ENCODE peak calls at places on chromosomes 5 and 9, in ten cellular contexts. One of them, this sample, is unnamed.

GRCh38 chr5:135242021-135242480 is 157.0 kb downstream of the MACROH2A1 start:
- DNase-seq in upper lobe of right lung: peak
- DNase-seq in NCI-H187: no peak
- DNase-seq in naive thymus-derived CD4-positive, alpha-beta T cell: no peak
- DNase-seq in epithelial cell of esophagus: peak
- DNase-seq in stimulated activated CD4-positive, alpha-beta T cell treated with anti-CD3 and anti-CD28 coated beads, Interleukin-1b, Interleukin-23, amount 100 ng/mL, for 1 hour: no peak
- DNase-seq in effector CD4-positive, alpha-beta T cell: no peak
- DNase-seq in B cell: peak
- DNase-seq in hippocampal formation: no peak
- DNase-seq in AG08395: peak
- DNase-seq in this sample: no peak

GRCh38 chr9:4904322-4905134 is 80.5 kb upstream of the JAK2 start:
- DNase-seq in AG08395: peak
- DNase-seq in upper lobe of right lung: no peak
- DNase-seq in effector CD4-positive, alpha-beta T cell: no peak
- DNase-seq in B cell: no peak
- DNase-seq in naive thymus-derived CD4-positive, alpha-beta T cell: no peak
- DNase-seq in hippocampal formation: no peak
- DNase-seq in NCI-H187: no peak
- DNase-seq in epithelial cell of esophagus: peak
- DNase-seq in stimulated activated CD4-positive, alpha-beta T cell treated with anti-CD3 and anti-CD28 coated beads, Interleukin-1b, Interleukin-23, amount 100 ng/mL, for 1 hour: no peak
- DNase-seq in this sample: no peak

GRCh38 chr5:172975289-172975688 is 8.3 kb upstream of the ATP6V0E1 start:
- DNase-seq in stimulated activated CD4-positive, alpha-beta T cell treated with anti-CD3 and anti-CD28 coated beads, Interleukin-1b, Interleukin-23, amount 100 ng/mL, for 1 hour: no peak
- DNase-seq in epithelial cell of esophagus: no peak
- DNase-seq in upper lobe of right lung: no peak
- DNase-seq in AG08395: no peak
- DNase-seq in B cell: no peak
- DNase-seq in naive thymus-derived CD4-positive, alpha-beta T cell: no peak
- DNase-seq in effector CD4-positive, alpha-beta T cell: no peak
- DNase-seq in hippocampal formation: no peak
- DNase-seq in NCI-H187: no peak
- DNase-seq in this sample: no peak

GRCh38 chr9:28805197-28805596 is 1231.9 kb upstream of the C9orf72 start:
- DNase-seq in hippocampal formation: no peak
- DNase-seq in effector CD4-positive, alpha-beta T cell: no peak
- DNase-seq in AG08395: no peak
- DNase-seq in upper lobe of right lung: no peak
- DNase-seq in epithelial cell of esophagus: no peak
- DNase-seq in NCI-H187: no peak
- DNase-seq in naive thymus-derived CD4-positive, alpha-beta T cell: no peak
- DNase-seq in B cell: no peak
- DNase-seq in stimulated activated CD4-positive, alpha-beta T cell treated with anti-CD3 and anti-CD28 coated beads, Interleukin-1b, Interleukin-23, amount 100 ng/mL, for 1 hour: no peak
- DNase-seq in this sample: no peak

GRCh38 chr5:135308752-135309151 is 90.3 kb downstream of the MACROH2A1 start:
- DNase-seq in effector CD4-positive, alpha-beta T cell: no peak
- DNase-seq in hippocampal formation: no peak
- DNase-seq in epithelial cell of esophagus: no peak
- DNase-seq in B cell: no peak
- DNase-seq in upper lobe of right lung: no peak
- DNase-seq in stimulated activated CD4-positive, alpha-beta T cell treated with anti-CD3 and anti-CD28 coated beads, Interleukin-1b, Interleukin-23, amount 100 ng/mL, for 1 hour: no peak
- DNase-seq in naive thymus-derived CD4-positive, alpha-beta T cell: no peak
- DNase-seq in NCI-H187: no peak
- DNase-seq in AG08395: peak
- DNase-seq in this sample: no peak

GRCh38 chr9:93224591-93224990 is 40.7 kb downstream of the WNK2 start:
- DNase-seq in NCI-H187: no peak
- DNase-seq in stimulated activated CD4-positive, alpha-beta T cell treated with anti-CD3 and anti-CD28 coated beads, Interleukin-1b, Interleukin-23, amount 100 ng/mL, for 1 hour: no peak
- DNase-seq in epithelial cell of esophagus: peak
- DNase-seq in B cell: no peak
- DNase-seq in upper lobe of right lung: no peak
- DNase-seq in effector CD4-positive, alpha-beta T cell: no peak
- DNase-seq in hippocampal formation: no peak
- DNase-seq in naive thymus-derived CD4-positive, alpha-beta T cell: no peak
- DNase-seq in AG08395: no peak
- DNase-seq in this sample: no peak

GRCh38 chr9:1262367-1262766 is 212.2 kb downstream of the DMRT2 start:
- DNase-seq in AG08395: no peak
- DNase-seq in B cell: no peak
- DNase-seq in upper lobe of right lung: no peak
- DNase-seq in effector CD4-positive, alpha-beta T cell: no peak
- DNase-seq in NCI-H187: no peak
- DNase-seq in hippocampal formation: no peak
- DNase-seq in naive thymus-derived CD4-positive, alpha-beta T cell: no peak
- DNase-seq in epithelial cell of esophagus: no peak
- DNase-seq in stimulated activated CD4-positive, alpha-beta T cell treated with anti-CD3 and anti-CD28 coated beads, Interleukin-1b, Interleukin-23, amount 100 ng/mL, for 1 hour: no peak
- DNase-seq in this sample: no peak

GRCh38 chr5:15992918-15993317 is 186.7 kb downstream of the MARCHF11 start:
- DNase-seq in hippocampal formation: no peak
- DNase-seq in stimulated activated CD4-positive, alpha-beta T cell treated with anti-CD3 and anti-CD28 coated beads, Interleukin-1b, Interleukin-23, amount 100 ng/mL, for 1 hour: no peak
- DNase-seq in naive thymus-derived CD4-positive, alpha-beta T cell: no peak
- DNase-seq in NCI-H187: no peak
- DNase-seq in AG08395: no peak
- DNase-seq in upper lobe of right lung: no peak
- DNase-seq in epithelial cell of esophagus: peak
- DNase-seq in B cell: no peak
- DNase-seq in effector CD4-positive, alpha-beta T cell: no peak
- DNase-seq in this sample: no peak

GRCh38 chr5:143245929-143246561 is 157.4 kb downstream of the NR3C1 start:
- DNase-seq in naive thymus-derived CD4-positive, alpha-beta T cell: no peak
- DNase-seq in NCI-H187: no peak
- DNase-seq in B cell: no peak
- DNase-seq in epithelial cell of esophagus: peak
- DNase-seq in AG08395: peak
- DNase-seq in effector CD4-positive, alpha-beta T cell: no peak
- DNase-seq in stimulated activated CD4-positive, alpha-beta T cell treated with anti-CD3 and anti-CD28 coated beads, Interleukin-1b, Interleukin-23, amount 100 ng/mL, for 1 hour: no peak
- DNase-seq in hippocampal formation: no peak
- DNase-seq in upper lobe of right lung: no peak
- DNase-seq in this sample: no peak

GRCh38 chr9:2179557-2179956 is 164.4 kb downstream of the SMARCA2 start:
- DNase-seq in AG08395: no peak
- DNase-seq in naive thymus-derived CD4-positive, alpha-beta T cell: no peak
- DNase-seq in upper lobe of right lung: no peak
- DNase-seq in epithelial cell of esophagus: peak
- DNase-seq in hippocampal formation: no peak
- DNase-seq in NCI-H187: no peak
- DNase-seq in B cell: no peak
- DNase-seq in stimulated activated CD4-positive, alpha-beta T cell treated with anti-CD3 and anti-CD28 coated beads, Interleukin-1b, Interleukin-23, amount 100 ng/mL, for 1 hour: no peak
- DNase-seq in effector CD4-positive, alpha-beta T cell: no peak
- DNase-seq in this sample: no peak

GRCh38 chr9:133967024-133967741 is 24.9 kb downstream of the VAV2 start:
- DNase-seq in upper lobe of right lung: no peak
- DNase-seq in epithelial cell of esophagus: peak
- DNase-seq in effector CD4-positive, alpha-beta T cell: no peak
- DNase-seq in hippocampal formation: no peak
- DNase-seq in B cell: no peak
- DNase-seq in stimulated activated CD4-positive, alpha-beta T cell treated with anti-CD3 and anti-CD28 coated beads, Interleukin-1b, Interleukin-23, amount 100 ng/mL, for 1 hour: no peak
- DNase-seq in naive thymus-derived CD4-positive, alpha-beta T cell: no peak
- DNase-seq in AG08395: no peak
- DNase-seq in NCI-H187: no peak
- DNase-seq in this sample: no peak

GRCh38 chr5:131171276-131171815 is 602 bp downstream of the LYRM7 start:
- DNase-seq in upper lobe of right lung: no peak
- DNase-seq in hippocampal formation: no peak
- DNase-seq in effector CD4-positive, alpha-beta T cell: peak
- DNase-seq in AG08395: no peak
- DNase-seq in naive thymus-derived CD4-positive, alpha-beta T cell: no peak
- DNase-seq in B cell: no peak
- DNase-seq in stimulated activated CD4-positive, alpha-beta T cell treated with anti-CD3 and anti-CD28 coated beads, Interleukin-1b, Interleukin-23, amount 100 ng/mL, for 1 hour: no peak
- DNase-seq in NCI-H187: no peak
- DNase-seq in epithelial cell of esophagus: peak
- DNase-seq in this sample: no peak

GRCh38 chr5:142053434-142054253 is 40.8 kb upstream of the GNPDA1 start:
- DNase-seq in NCI-H187: no peak
- DNase-seq in AG08395: peak
- DNase-seq in effector CD4-positive, alpha-beta T cell: no peak
- DNase-seq in B cell: no peak
- DNase-seq in hippocampal formation: no peak
- DNase-seq in upper lobe of right lung: no peak
- DNase-seq in epithelial cell of esophagus: peak
- DNase-seq in stimulated activated CD4-positive, alpha-beta T cell treated with anti-CD3 and anti-CD28 coated beads, Interleukin-1b, Interleukin-23, amount 100 ng/mL, for 1 hour: no peak
- DNase-seq in naive thymus-derived CD4-positive, alpha-beta T cell: no peak
- DNase-seq in this sample: no peak

GRCh38 chr9:76866689-76867088 is 39.2 kb downstream of the PRUNE2 start:
- DNase-seq in B cell: no peak
- DNase-seq in epithelial cell of esophagus: peak
- DNase-seq in hippocampal formation: no peak
- DNase-seq in NCI-H187: no peak
- DNase-seq in naive thymus-derived CD4-positive, alpha-beta T cell: no peak
- DNase-seq in AG08395: peak
- DNase-seq in effector CD4-positive, alpha-beta T cell: no peak
- DNase-seq in stimulated activated CD4-positive, alpha-beta T cell treated with anti-CD3 and anti-CD28 coated beads, Interleukin-1b, Interleukin-23, amount 100 ng/mL, for 1 hour: no peak
- DNase-seq in upper lobe of right lung: no peak
- DNase-seq in this sample: no peak

GRCh38 chr9:114427644-114428043 is 39.9 kb upstream of the AKNA start:
- DNase-seq in NCI-H187: no peak
- DNase-seq in epithelial cell of esophagus: no peak
- DNase-seq in hippocampal formation: no peak
- DNase-seq in AG08395: no peak
- DNase-seq in effector CD4-positive, alpha-beta T cell: no peak
- DNase-seq in B cell: no peak
- DNase-seq in stimulated activated CD4-positive, alpha-beta T cell treated with anti-CD3 and anti-CD28 coated beads, Interleukin-1b, Interleukin-23, amount 100 ng/mL, for 1 hour: no peak
- DNase-seq in upper lobe of right lung: no peak
- DNase-seq in naive thymus-derived CD4-positive, alpha-beta T cell: no peak
- DNase-seq in this sample: no peak

GRCh38 chr9:14271078-14271673 is 42.8 kb downstream of the NFIB start:
- DNase-seq in NCI-H187: no peak
- DNase-seq in AG08395: no peak
- DNase-seq in upper lobe of right lung: no peak
- DNase-seq in stimulated activated CD4-positive, alpha-beta T cell treated with anti-CD3 and anti-CD28 coated beads, Interleukin-1b, Interleukin-23, amount 100 ng/mL, for 1 hour: no peak
- DNase-seq in hippocampal formation: peak
- DNase-seq in naive thymus-derived CD4-positive, alpha-beta T cell: no peak
- DNase-seq in effector CD4-positive, alpha-beta T cell: no peak
- DNase-seq in epithelial cell of esophagus: peak
- DNase-seq in B cell: no peak
- DNase-seq in this sample: no peak

GRCh38 chr5:19140276-19140675 is 847.7 kb downstream of the CDH18 start:
- DNase-seq in upper lobe of right lung: no peak
- DNase-seq in hippocampal formation: no peak
- DNase-seq in epithelial cell of esophagus: peak
- DNase-seq in AG08395: no peak
- DNase-seq in B cell: no peak
- DNase-seq in NCI-H187: no peak
- DNase-seq in naive thymus-derived CD4-positive, alpha-beta T cell: no peak
- DNase-seq in effector CD4-positive, alpha-beta T cell: no peak
- DNase-seq in stimulated activated CD4-positive, alpha-beta T cell treated with anti-CD3 and anti-CD28 coated beads, Interleukin-1b, Interleukin-23, amount 100 ng/mL, for 1 hour: no peak
- DNase-seq in this sample: no peak

GRCh38 chr5:134073404-134073803 is 41.1 kb upstream of the TCF7 start:
- DNase-seq in AG08395: peak
- DNase-seq in effector CD4-positive, alpha-beta T cell: no peak
- DNase-seq in NCI-H187: no peak
- DNase-seq in hippocampal formation: no peak
- DNase-seq in stimulated activated CD4-positive, alpha-beta T cell treated with anti-CD3 and anti-CD28 coated beads, Interleukin-1b, Interleukin-23, amount 100 ng/mL, for 1 hour: no peak
- DNase-seq in naive thymus-derived CD4-positive, alpha-beta T cell: no peak
- DNase-seq in B cell: no peak
- DNase-seq in upper lobe of right lung: no peak
- DNase-seq in epithelial cell of esophagus: no peak
- DNase-seq in this sample: no peak

GRCh38 chr5:103452666-103453065 is 109.9 kb downstream of the NUDT12 start:
- DNase-seq in B cell: no peak
- DNase-seq in effector CD4-positive, alpha-beta T cell: no peak
- DNase-seq in NCI-H187: no peak
- DNase-seq in hippocampal formation: no peak
- DNase-seq in upper lobe of right lung: no peak
- DNase-seq in AG08395: peak
- DNase-seq in stimulated activated CD4-positive, alpha-beta T cell treated with anti-CD3 and anti-CD28 coated beads, Interleukin-1b, Interleukin-23, amount 100 ng/mL, for 1 hour: no peak
- DNase-seq in epithelial cell of esophagus: no peak
- DNase-seq in naive thymus-derived CD4-positive, alpha-beta T cell: no peak
- DNase-seq in this sample: no peak

GRCh38 chr5:144191998-144192397 is 21.3 kb downstream of the KCTD16 start:
- DNase-seq in B cell: peak
- DNase-seq in naive thymus-derived CD4-positive, alpha-beta T cell: no peak
- DNase-seq in effector CD4-positive, alpha-beta T cell: peak
- DNase-seq in stimulated activated CD4-positive, alpha-beta T cell treated with anti-CD3 and anti-CD28 coated beads, Interleukin-1b, Interleukin-23, amount 100 ng/mL, for 1 hour: no peak
- DNase-seq in NCI-H187: no peak
- DNase-seq in hippocampal formation: no peak
- DNase-seq in AG08395: peak
- DNase-seq in upper lobe of right lung: no peak
- DNase-seq in epithelial cell of esophagus: peak
- DNase-seq in this sample: peak

GRCh38 chr9:36191290-36191645 is 547 bp downstream of the CLTA start:
- DNase-seq in hippocampal formation: no peak
- DNase-seq in upper lobe of right lung: peak
- DNase-seq in naive thymus-derived CD4-positive, alpha-beta T cell: no peak
- DNase-seq in B cell: peak
- DNase-seq in NCI-H187: no peak
- DNase-seq in epithelial cell of esophagus: peak
- DNase-seq in effector CD4-positive, alpha-beta T cell: peak
- DNase-seq in AG08395: no peak
- DNase-seq in stimulated activated CD4-positive, alpha-beta T cell treated with anti-CD3 and anti-CD28 coated beads, Interleukin-1b, Interleukin-23, amount 100 ng/mL, for 1 hour: peak
- DNase-seq in this sample: peak

GRCh38 chr9:134138292-134138691 is 2.4 kb downstream of the WDR5 start:
- DNase-seq in upper lobe of right lung: no peak
- DNase-seq in hippocampal formation: no peak
- DNase-seq in NCI-H187: no peak
- DNase-seq in B cell: no peak
- DNase-seq in effector CD4-positive, alpha-beta T cell: no peak
- DNase-seq in AG08395: no peak
- DNase-seq in stimulated activated CD4-positive, alpha-beta T cell treated with anti-CD3 and anti-CD28 coated beads, Interleukin-1b, Interleukin-23, amount 100 ng/mL, for 1 hour: no peak
- DNase-seq in epithelial cell of esophagus: no peak
- DNase-seq in naive thymus-derived CD4-positive, alpha-beta T cell: no peak
- DNase-seq in this sample: no peak

GRCh38 chr5:133524597-133524996 is 87.7 kb downstream of the FSTL4 start:
- DNase-seq in hippocampal formation: no peak
- DNase-seq in naive thymus-derived CD4-positive, alpha-beta T cell: no peak
- DNase-seq in upper lobe of right lung: no peak
- DNase-seq in stimulated activated CD4-positive, alpha-beta T cell treated with anti-CD3 and anti-CD28 coated beads, Interleukin-1b, Interleukin-23, amount 100 ng/mL, for 1 hour: no peak
- DNase-seq in epithelial cell of esophagus: no peak
- DNase-seq in NCI-H187: no peak
- DNase-seq in B cell: no peak
- DNase-seq in AG08395: no peak
- DNase-seq in effector CD4-positive, alpha-beta T cell: no peak
- DNase-seq in this sample: no peak

GRCh38 chr5:69136296-69136695 is 30.7 kb upstream of the CCNB1 start:
- DNase-seq in effector CD4-positive, alpha-beta T cell: no peak
- DNase-seq in NCI-H187: no peak
- DNase-seq in B cell: peak
- DNase-seq in upper lobe of right lung: no peak
- DNase-seq in hippocampal formation: no peak
- DNase-seq in epithelial cell of esophagus: no peak
- DNase-seq in AG08395: no peak
- DNase-seq in naive thymus-derived CD4-positive, alpha-beta T cell: no peak
- DNase-seq in stimulated activated CD4-positive, alpha-beta T cell treated with anti-CD3 and anti-CD28 coated beads, Interleukin-1b, Interleukin-23, amount 100 ng/mL, for 1 hour: no peak
- DNase-seq in this sample: no peak

GRCh38 chr5:2175842-2176404 is 293.2 kb upstream of the IRX4 start:
- DNase-seq in AG08395: no peak
- DNase-seq in NCI-H187: no peak
- DNase-seq in hippocampal formation: no peak
- DNase-seq in B cell: peak
- DNase-seq in effector CD4-positive, alpha-beta T cell: no peak
- DNase-seq in stimulated activated CD4-positive, alpha-beta T cell treated with anti-CD3 and anti-CD28 coated beads, Interleukin-1b, Interleukin-23, amount 100 ng/mL, for 1 hour: no peak
- DNase-seq in epithelial cell of esophagus: no peak
- DNase-seq in upper lobe of right lung: no peak
- DNase-seq in naive thymus-derived CD4-positive, alpha-beta T cell: no peak
- DNase-seq in this sample: no peak

This sample was measured in effector memory CD8-positive, alpha-beta T cell.